ENCODE peak calls at places on chromosomes 11 and 22, in four cellular contexts. Q, I, W and L are unnamed samples.

GRCh38 chr22:39498368-39498767 is 3.7 kb upstream of the MIEF1 start:
- DNase-seq in W (no peak), Q (no peak), I (no peak), L (no peak)

GRCh38 chr11:65743928-65744698 is 23.5 kb upstream of the RNASEH2C start:
- DNase-seq in Q (peak; percentile 44), I (no peak), W (peak; percentile 90), L (peak; percentile 82)

GRCh38 chr22:50526849-50527801 is 1.7 kb upstream of the SCO2 start:
- DNase-seq in W (peak; percentile 75), Q (peak; percentile 79), I (no peak), L (peak; percentile 88)

GRCh38 chr22:20013382-20013871 is 3.2 kb downstream of the ARVCF start:
- DNase-seq in W (peak; percentile 13), Q (peak; percentile 79), I (peak; percentile 47), L (peak; percentile 91)

GRCh38 chr11:74866557-74866956 is 82.3 kb downstream of the XRRA1 start:
- DNase-seq in I (no peak), W (no peak), Q (no peak), L (no peak)

GRCh38 chr22:50250249-50250554 is 863 bp downstream of the HDAC10 start:
- DNase-seq in W (no peak), I (no peak), Q (no peak), L (no peak)

GRCh38 chr22:49535126-49535525 is 292.5 kb downstream of the BRD1 start:
- DNase-seq in Q (no peak), W (no peak), I (no peak), L (peak; percentile 20)

GRCh38 chr22:23583836-23584235 is 3.7 kb upstream of the IGLL1 start:
- DNase-seq in I (no peak), W (no peak), Q (no peak), L (no peak)

GRCh38 chr11:11770274-11770673 is 71.5 kb upstream of the USP47 start:
- DNase-seq in W (no peak), I (no peak), Q (no peak), L (no peak)

GRCh38 chr11:96055706-96056387 is 131.9 kb upstream of the MTMR2 start:
- DNase-seq in I (peak; percentile 62), W (no peak), Q (peak; percentile 92), L (no peak)

GRCh38 chr11:6498121-6498520 is 1.0 kb downstream of the DNHD1 start:
- DNase-seq in Q (no peak), I (peak; percentile 68), W (no peak), L (no peak)

GRCh38 chr11:101442171-101442570 is 141.6 kb downstream of the TRPC6 start:
- DNase-seq in W (peak; percentile 85), I (peak; percentile 81), Q (no peak), L (no peak)

GRCh38 chr22:20117656-20118571 is 888 bp upstream of the TRMT2A start:
- DNase-seq in Q (peak; percentile 21), I (peak; percentile 25), W (no peak), L (no peak)

GRCh38 chr11:88480217-88480616 is 142.7 kb upstream of the CTSC start:
- DNase-seq in Q (no peak), W (peak; percentile 27), I (peak; percentile 86), L (no peak)

GRCh38 chr11:98729118-98729517 is 291.6 kb upstream of the CNTN5 start:
- DNase-seq in W (no peak), Q (no peak), I (no peak), L (no peak)

GRCh38 chr11:8732276-8732675 is 49.7 kb downstream of the RPL27A start:
- DNase-seq in W (no peak), I (no peak), Q (no peak), L (no peak)

GRCh38 chr11:118918128-118918685 is 7.5 kb downstream of the BCL9L start:
- DNase-seq in I (peak; percentile 91), W (peak; percentile 92), Q (peak; percentile 98), L (peak; percentile 84)

GRCh38 chr11:43579171-43579918 is 101.2 kb upstream of the HSD17B12 start:
- DNase-seq in I (peak; percentile 42), W (no peak), Q (peak; percentile 79), L (peak; percentile 78)

GRCh38 chr11:130705670-130706421 is 210.4 kb downstream of the SNX19 start:
- DNase-seq in I (no peak), W (no peak), Q (no peak), L (no peak)

GRCh38 chr22:28283025-28283654 is 364.1 kb upstream of the PITPNB start:
- DNase-seq in I (peak; percentile 52), W (no peak), Q (no peak), L (no peak)
- H3K4me2 ChIP-seq in I (no peak overlapping the region), W (no peak overlapping the region), Q (no peak overlapping the region), L (no peak overlapping the region)

GRCh38 chr22:43923191-43923590 is 414 bp upstream of the PNPLA3 start:
- DNase-seq in Q (no peak), I (no peak), W (no peak), L (no peak)

GRCh38 chr22:43926349-43926710 is 2.7 kb downstream of the PNPLA3 start:
- DNase-seq in Q (no peak), W (no peak), I (no peak), L (no peak)

GRCh38 chr22:43928418-43929307 is 5.1 kb downstream of the PNPLA3 start:
- DNase-seq in I (no peak), W (no peak), Q (no peak), L (no peak)

GRCh38 chr22:43923631-43924548 is at the start of gene PNPLA3:
- DNase-seq in I (peak; percentile 81), Q (peak; percentile 96), W (peak; percentile 67), L (peak; percentile 95)

DNA sequence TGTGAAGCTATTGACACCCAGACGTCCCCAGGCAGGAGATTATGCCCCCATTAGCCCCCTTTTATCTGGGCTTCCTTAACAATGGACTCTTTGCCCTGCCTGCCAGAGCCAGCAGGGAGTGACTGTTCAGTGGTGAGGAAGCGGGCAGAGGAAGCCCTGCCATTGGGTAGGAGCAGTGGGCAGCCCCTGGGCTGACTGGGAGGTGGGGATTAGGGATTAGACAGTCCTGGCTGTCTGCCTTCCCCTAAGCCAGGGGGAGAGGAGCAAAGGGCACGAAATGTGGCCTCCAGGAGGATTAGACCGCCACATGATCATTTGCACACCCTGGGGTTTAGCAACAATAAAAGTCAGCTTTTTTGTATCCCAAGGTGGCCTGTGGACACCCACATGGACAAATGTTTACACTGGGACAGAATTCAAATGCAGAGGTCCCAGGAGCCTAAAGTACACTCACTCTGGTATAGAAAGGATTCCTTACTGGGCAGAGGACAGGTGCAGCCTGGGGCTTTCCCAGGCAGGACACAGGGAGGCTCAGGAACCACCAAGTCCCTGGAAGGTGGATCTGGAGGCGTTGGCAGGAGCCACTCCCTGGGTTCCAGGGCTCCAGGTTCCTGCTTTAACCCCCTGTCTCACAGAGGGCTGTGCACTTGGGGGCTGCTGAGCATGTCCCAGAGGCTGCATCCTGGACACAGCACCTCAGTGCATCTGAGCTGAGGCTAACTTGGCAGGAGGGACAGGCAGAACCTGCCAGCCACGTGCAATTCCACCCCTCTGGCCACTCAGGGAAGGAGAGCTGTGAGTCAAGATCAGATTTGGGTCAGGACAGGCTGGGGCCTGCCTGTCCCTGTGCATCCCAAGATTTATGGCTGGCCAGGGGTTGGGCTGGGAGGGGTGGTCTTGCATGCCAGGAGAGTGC is 2.1 kb downstream of the PNPLA3 start:
- DNase-seq in Q (peak; percentile 84), I (no peak), W (no peak), L (peak; percentile 74)
- H3K4ac ChIP-seq in Q (no peak overlapping the region), I (no peak overlapping the region), W (no peak overlapping the region), L (no peak overlapping the region)

GRCh38 chr11:86934263-86934932 is 20.8 kb downstream of the FZD4 start:
- DNase-seq in Q (peak; percentile 61), I (no peak), W (no peak), L (no peak)
- H3K4me2 ChIP-seq in Q (no peak overlapping the region), I (peak overlapping the region; percentile 74), W (no peak overlapping the region), L (no peak overlapping the region)

GRCh38 chr11:18321991-18322711 is at the start of the genes GTF2H1 and HPS5:
- DNase-seq in I (peak; percentile 99), Q (peak; percentile 100), W (peak; percentile 98), L (peak; percentile 96)
- H3K4ac ChIP-seq in I (peak within 1 kb of the TSS; percentile 99), Q (peak within 1 kb of the TSS; percentile 29), W (peak within 1 kb of the TSS; percentile 98), L (no peak within 1 kb of the TSS)